ENCODE peak calls at places on chromosomes 16 and 17, in seven cellular contexts. X is A549, A is adrenal gland, P is tibial nerve, F is heart left ventricle, L is H1, C is lower leg skin. E is an unnamed sample.

GRCh38 chr17:8292639-8293395 is 2.4 kb downstream of the SLC25A35 start:
- DNase-seq in C (no peak), P (no peak), F (no peak), L (no peak), X (no peak), A (no peak), E (no peak)

GRCh38 chr17:58322581-58323419 is 5.8 kb downstream of the TSPOAP1 start:
- DNase-seq in F (no peak), A (no peak), L (no peak), X (no peak), P (no peak), C (no peak), E (no peak)

GRCh38 chr17:37614823-37615222 is 5.6 kb upstream of the SYNRG start:
- DNase-seq in P (no peak), F (no peak), A (no peak), X (no peak), L (no peak), C (no peak), E (no peak)

GRCh38 chr17:36946726-36947091 is 2.0 kb upstream of the AATF start:
- DNase-seq in X (no peak), P (no peak), L (no peak), C (no peak), A (no peak), F (no peak), E (no peak)

GRCh38 chr17:10616502-10617119 is 40.5 kb downstream of the MYH3 start:
- DNase-seq in F (peak; percentile 57), A (peak; percentile 87), C (peak; percentile 78), P (peak; percentile 78), L (peak; percentile 99), X (peak; percentile 85), E (peak; percentile 23)

GRCh38 chr17:53191878-53192277 is 630.8 kb upstream of the KIF2B start:
- DNase-seq in A (no peak), P (no peak), F (no peak), X (no peak), L (no peak), C (no peak), E (no peak)

GRCh38 chr16:8589293-8590160 is 784 bp downstream of the TMEM114 start:
- DNase-seq in C (no peak), P (no peak), A (no peak), L (peak; percentile 78), X (no peak), F (no peak), E (no peak)

GRCh38 chr17:12726131-12726530 is 60.4 kb downstream of the MYOCD start:
- DNase-seq in A (no peak), P (no peak), F (no peak), X (peak; percentile 43), C (no peak), L (peak; percentile 13), E (no peak)

GRCh38 chr16:28935924-28936783 is 4.4 kb downstream of the CD19 start:
- DNase-seq in X (peak; percentile 81), P (peak; percentile 57), L (peak; percentile 94), A (peak; percentile 83), F (peak; percentile 75), C (peak; percentile 65), E (peak; percentile 56)

GRCh38 chr17:50149425-50150353 is 788 bp downstream of the PPP1R9B start:
- DNase-seq in A (peak; percentile 70), X (peak; percentile 76), C (no peak), L (no peak), F (peak; percentile 69), P (no peak), E (no peak)

DNA sequence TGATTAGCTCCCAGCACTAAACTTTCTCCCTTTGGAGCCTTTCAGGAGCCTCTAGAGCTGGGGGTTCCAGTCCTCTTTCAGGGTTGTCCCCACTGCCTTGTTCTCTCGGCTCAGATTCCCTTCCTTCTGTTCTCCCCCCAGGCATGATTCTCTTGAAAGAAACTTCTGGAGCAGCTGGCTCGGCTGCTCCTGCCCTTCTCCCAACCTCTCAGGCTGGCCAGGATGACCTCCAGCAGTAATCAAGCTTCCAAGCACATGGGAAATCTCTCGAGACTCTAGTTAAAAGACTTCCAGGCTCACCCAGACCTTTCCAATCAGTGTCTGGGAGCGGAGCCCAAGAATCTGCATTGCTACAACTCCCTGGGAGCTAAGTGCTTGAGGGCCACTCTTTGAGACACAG is 3.6 kb downstream of the SDK2 start:
- DNase-seq in C (no peak), P (no peak), F (no peak), A (no peak), X (no peak), L (no peak), E (no peak)
- TF ChIP-seq POLR2A in C (no peak), P (no peak), F (no peak), A (no peak), X (no peak), L (no peak), E (no peak)

GRCh38 chr17:18378205-18378505 is 577 bp downstream of the EVPLL start:
- DNase-seq in F (no peak), A (no peak), X (no peak), L (no peak), P (no peak), C (no peak), E (no peak)

GRCh38 chr17:18379246-18380146 is 1.9 kb downstream of the EVPLL start:
- DNase-seq in A (no peak), L (no peak), C (no peak), P (no peak), F (no peak), X (no peak), E (no peak)

GRCh38 chr17:18374216-18374615 is 3.4 kb upstream of the EVPLL start:
- DNase-seq in X (no peak), A (no peak), L (no peak), F (no peak), P (no peak), C (no peak), E (no peak)

GRCh38 chr17:18380471-18381157 is 3.0 kb downstream of the EVPLL start:
- DNase-seq in P (no peak), L (no peak), C (no peak), A (no peak), F (no peak), X (no peak), E (no peak)

GRCh38 chr17:18377437-18378204 is at the start of gene EVPLL:
- DNase-seq in A (peak; percentile 37), L (no peak), P (no peak), C (peak; percentile 79), F (no peak), X (peak; percentile 51), E (peak; percentile 28)
- TF ChIP-seq POLR2A in A (no peak), L (no peak), P (no peak), C (no peak), F (no peak), X (no peak), E (no peak)

GRCh38 chr16:56667581-56668571 is at the start of gene MT1G:
- DNase-seq in C (no peak), P (no peak), F (peak; percentile 48), X (no peak), L (peak; percentile 70), A (peak; percentile 68), E (no peak)
- TF ChIP-seq POLR2A in C (no peak), P (no peak), F (no peak), X (no peak), L (no peak), A (no peak), E (peak; percentile 26)

DNA sequence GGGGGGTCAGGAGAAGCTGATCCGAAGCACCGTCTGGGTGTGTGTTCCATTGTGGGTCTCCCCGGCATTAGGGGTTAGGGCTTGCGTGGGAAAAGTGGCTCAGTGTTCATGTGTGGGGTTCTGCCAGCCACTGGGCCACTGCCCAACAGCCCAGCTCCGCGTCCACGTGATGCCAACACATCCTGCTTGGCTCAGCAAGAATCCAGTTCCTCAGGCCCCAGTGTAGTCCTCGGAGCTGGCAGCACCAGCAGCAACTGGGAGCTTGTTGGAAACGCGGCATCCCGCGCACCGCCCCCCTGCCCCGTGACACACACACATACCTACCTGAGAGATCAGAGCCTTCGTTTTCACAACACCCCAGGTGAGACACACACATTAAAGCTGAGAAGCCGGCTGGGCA is 18.9 kb downstream of the LGALS9 start:
- DNase-seq in F (peak; percentile 37), X (no peak), C (no peak), A (peak; percentile 64), L (no peak), P (peak; percentile 24), E (peak; percentile 47)
- TF ChIP-seq POLR2A in F (no peak), X (no peak), C (no peak), A (no peak), L (no peak), P (no peak), E (no peak)

GRCh38 chr17:78745407-78746088 is 36.5 kb downstream of the CYTH1 start:
- DNase-seq in L (no peak), X (peak; percentile 55), F (no peak), P (no peak), C (no peak), A (peak; percentile 52), E (no peak)
- TF ChIP-seq POLR2A in L (no peak), X (no peak), F (no peak), P (no peak), C (no peak), A (no peak), E (no peak)